ENCODE peak calls at places on chromosomes 4 and X, in seven cellular contexts. K, P, C, L, G, R and E are unnamed samples.

GRCh38 chrX:134572816-134573682 is 85.2 kb downstream of the PLAC1 start:
- DNase-seq in C (no peak), K (peak; percentile 3), L (no peak), P (no peak), R (no peak), G (no peak), E (no peak)

GRCh38 chrX:10296581-10296980 is 139.8 kb downstream of the CLCN4 start:
- DNase-seq in L (peak; percentile 10), C (no peak), G (no peak), R (no peak), P (no peak), K (no peak), E (no peak)

GRCh38 chrX:118254611-118255010 is 91.3 kb upstream of the WDR44 start:
- DNase-seq in K (peak; percentile 73), R (peak; percentile 78), C (peak; percentile 3), P (peak; percentile 53), G (peak; percentile 83), L (peak; percentile 12), E (peak; percentile 56)

GRCh38 chr4:40924096-40924792 is 174.5 kb downstream of the NSUN7 start:
- DNase-seq in C (peak; percentile 79), L (no peak), K (peak; percentile 77), P (peak; percentile 79), R (no peak), G (peak; percentile 84), E (peak; percentile 63)

GRCh38 chr4:41670530-41670929 is 78.0 kb downstream of the PHOX2B start:
- DNase-seq in L (no peak), C (no peak), R (no peak), P (no peak), K (no peak), G (no peak), E (no peak)

GRCh38 chrX:54043084-54043483 is 1.2 kb downstream of the PHF8 start:
- DNase-seq in R (no peak), L (peak; percentile 3), K (peak; percentile 34), P (no peak), C (no peak), G (no peak), E (no peak)

GRCh38 chr4:85681194-85681803 is 206.3 kb downstream of the ARHGAP24 start:
- DNase-seq in C (no peak), R (no peak), L (peak; percentile 84), K (no peak), P (no peak), G (peak; percentile 65), E (peak; percentile 19)

GRCh38 chrX:65657659-65658058 is 9.8 kb upstream of the MSN start:
- DNase-seq in G (no peak), L (no peak), P (no peak), K (no peak), C (no peak), R (no peak), E (no peak)

GRCh38 chr4:182083681-182084410 is 159.4 kb upstream of the TENM3 start:
- DNase-seq in C (no peak), K (no peak), G (no peak), R (no peak), L (no peak), P (no peak), E (no peak)

GRCh38 chr4:153151535-153152452 is 52.4 kb upstream of the TRIM2 start:
- DNase-seq in R (peak; percentile 27), L (no peak), K (peak; percentile 43), P (peak; percentile 41), G (peak; percentile 68), C (peak; percentile 27), E (peak; percentile 90)

GRCh38 chr4:47551682-47552081 is 66.6 kb downstream of the ATP10D start:
- DNase-seq in R (no peak), C (no peak), K (no peak), L (no peak), P (no peak), G (no peak), E (no peak)

GRCh38 chrX:44384688-44385338 is 41.3 kb upstream of the EFHC2 start:
- DNase-seq in P (no peak), G (no peak), L (no peak), R (no peak), K (no peak), C (no peak), E (no peak)

GRCh38 chr4:86976801-86977485 is 42.1 kb downstream of the AFF1 start:
- DNase-seq in R (no peak), G (no peak), K (no peak), C (no peak), P (no peak), L (no peak), E (no peak)

GRCh38 chrX:17442898-17443297 is 67.9 kb downstream of the NHS start:
- DNase-seq in K (peak; percentile 26), G (no peak), R (no peak), L (no peak), P (no peak), C (no peak), E (no peak)

GRCh38 chr4:90486346-90486745 is 359.2 kb downstream of the CCSER1 start:
- DNase-seq in L (no peak), C (no peak), G (no peak), P (no peak), K (no peak), R (no peak), E (no peak)

GRCh38 chr4:135538698-135539097 is 1337.1 kb upstream of the PABPC4L start:
- DNase-seq in P (no peak), R (no peak), C (no peak), L (no peak), G (no peak), K (no peak), E (no peak)

GRCh38 chr4:186820371-186820990 is 96.8 kb upstream of the FAT1 start:
- DNase-seq in P (no peak), C (no peak), R (no peak), G (no peak), K (peak; percentile 69), L (no peak), E (peak; percentile 68)

GRCh38 chrX:67436867-67437266 is 107.0 kb upstream of the AR start:
- DNase-seq in L (no peak), K (no peak), P (no peak), G (no peak), R (no peak), C (no peak), E (no peak)

GRCh38 chr4:158496030-158496741 is 25.5 kb upstream of the RXFP1 start:
- DNase-seq in K (peak; percentile 30), L (no peak), G (peak; percentile 50), R (peak; percentile 23), C (peak; percentile 19), P (peak; percentile 77), E (peak; percentile 43)

GRCh38 chr4:22901631-22902030 is 208.9 kb downstream of the GBA3 start:
- DNase-seq in P (no peak), G (no peak), R (no peak), L (no peak), C (no peak), K (no peak), E (no peak)

GRCh38 chrX:74420194-74421035 is 878 bp upstream of the SLC16A2 start:
- DNase-seq in P (peak; percentile 39), G (peak; percentile 60), K (no peak), C (peak; percentile 3), R (no peak), L (peak; percentile 59), E (peak; percentile 57)

GRCh38 chr4:104870495-104871228 is 276.0 kb upstream of the TET2 start:
- DNase-seq in G (no peak), K (no peak), P (no peak), R (no peak), C (no peak), L (no peak), E (no peak)

GRCh38 chrX:12370444-12371089 is 232.3 kb downstream of the FRMPD4 start:
- DNase-seq in L (no peak), G (no peak), K (no peak), C (no peak), P (no peak), R (no peak), E (no peak)

GRCh38 chrX:70087857-70088256 is 25.6 kb downstream of the OTUD6A start:
- DNase-seq in C (no peak), K (peak; percentile 39), G (no peak), R (no peak), P (no peak), L (no peak), E (no peak)

GRCh38 chrX:9188117-9188516 is 154.2 kb upstream of the FAM9B start:
- DNase-seq in C (no peak), R (no peak), G (no peak), P (no peak), L (no peak), K (no peak), E (no peak)

GRCh38 chr4:52848255-52848654 is 13.9 kb upstream of the RASL11B start:
- DNase-seq in R (no peak), G (no peak), P (no peak), L (no peak), K (peak; percentile 23), C (no peak), E (no peak)

GRCh38 chr4:157221895-157222763 is 1.6 kb downstream of the GRIA2 start:
- DNase-seq in R (no peak), G (peak; percentile 41), L (no peak), K (no peak), C (no peak), P (peak; percentile 61), E (no peak)

GRCh38 chrX:68196939-68197791 is 236.1 kb downstream of the OPHN1 start:
- DNase-seq in R (no peak), P (peak; percentile 28), G (peak; percentile 66), L (peak; percentile 22), K (peak; percentile 82), C (no peak), E (peak; percentile 15)

GRCh38 chrX:150200820-150201287 is 162.3 kb upstream of the MAMLD1 start:
- DNase-seq in L (peak; percentile 82), K (peak; percentile 50), R (no peak), C (peak; percentile 13), P (no peak), G (peak; percentile 56), E (peak; percentile 20)

GRCh38 chr4:7369511-7369910 is 65.2 kb downstream of the PSAPL1 start:
- DNase-seq in P (no peak), C (no peak), G (no peak), L (no peak), K (no peak), R (no peak), E (no peak)

GRCh38 chrX:15930585-15930984 is 76.0 kb upstream of the AP1S2 start:
- DNase-seq in C (no peak), L (peak; percentile 61), R (no peak), K (peak; percentile 24), G (no peak), P (no peak), E (no peak)

GRCh38 chr4:8906668-8906970 is 35.0 kb upstream of the HMX1 start:
- DNase-seq in K (no peak), G (no peak), R (no peak), P (no peak), C (no peak), L (no peak), E (no peak)

GRCh38 chr4:188008377-188008776 is 12.8 kb downstream of the ZFP42 start:
- DNase-seq in R (no peak), P (no peak), G (no peak), C (no peak), K (peak; percentile 21), L (peak; percentile 12), E (no peak)

GRCh38 chr4:151620066-151620465 is 140.7 kb downstream of the GATB start:
- DNase-seq in G (no peak), C (no peak), K (no peak), L (no peak), R (no peak), P (no peak), E (no peak)

GRCh38 chrX:150768580-150769190 is 75.5 kb downstream of the MTMR1 start:
- DNase-seq in C (no peak), K (no peak), R (no peak), P (no peak), L (no peak), G (no peak), E (no peak)

GRCh38 chrX:27674491-27674890 is 84.3 kb downstream of the DCAF8L2 start:
- DNase-seq in G (no peak), K (no peak), P (no peak), R (no peak), L (no peak), C (no peak), E (no peak)

GRCh38 chr4:155376387-155377268 is at the start of gene MAP9:
- DNase-seq in G (peak; percentile 95), P (peak; percentile 86), C (peak; percentile 77), R (peak; percentile 32), L (peak; percentile 84), K (no peak), E (peak; percentile 76)

GRCh38 chr4:188372051-188372450 is 232.8 kb downstream of the TRIML1 start:
- DNase-seq in K (no peak), G (no peak), P (no peak), L (no peak), C (no peak), R (no peak), E (no peak)